ENCODE peak calls at places on chromosomes 4 and X, in five cellular contexts. J is HepG2, T is ascending aorta, U is psoas muscle, E is left ventricle myocardium inferior. W is an unnamed sample.

GRCh38 chrX:138775501-138775900 is 64.0 kb upstream of the FGF13 start:
- DNase-seq in J (peak; percentile 0), T (no peak), U (no peak), E (no peak), W (peak; percentile 4)

GRCh38 chr4:103050736-103051436 is 25.7 kb downstream of the SLC9B2 start:
- DNase-seq in J (no peak), T (no peak), U (no peak), E (no peak), W (no peak)

GRCh38 chrX:1750267-1750666 is 135.4 kb downstream of the ASMT start:
- DNase-seq in J (no peak), T (no peak), U (no peak), E (no peak), W (no peak)

GRCh38 chr4:43275779-43276178 is 383.3 kb downstream of the GRXCR1 start:
- DNase-seq in J (no peak), T (no peak), U (no peak), E (no peak), W (no peak)

GRCh38 chrX:124388562-124388961 is 42.2 kb downstream of the SH2D1A start:
- DNase-seq in J (peak; percentile 9), T (no peak), U (peak; percentile 53), E (no peak), W (peak; percentile 41)

GRCh38 chrX:46957299-46957698 is 45.1 kb downstream of the JADE3 start:
- DNase-seq in J (no peak), T (no peak), U (no peak), E (no peak), W (peak; percentile 35)

GRCh38 chr4:84681488-84682274 is 98.8 kb downstream of the CDS1 start:
- DNase-seq in J (peak; percentile 38), T (no peak), U (no peak), E (no peak), W (peak; percentile 88)

GRCh38 chrX:13545731-13546130 is 23.7 kb upstream of the EGFL6 start:
- DNase-seq in J (no peak), T (no peak), U (no peak), E (no peak), W (no peak)

GRCh38 chr4:89506866-89507494 is 199.4 kb upstream of the GPRIN3 start:
- DNase-seq in J (no peak), T (no peak), U (no peak), E (no peak), W (no peak)

GRCh38 chr4:16029329-16029728 is 54.5 kb downstream of the PROM1 start:
- DNase-seq in J (peak; percentile 37), T (no peak), U (no peak), E (no peak), W (no peak)

GRCh38 chrX:104565791-104566687 is at the start of gene IL1RAPL2:
- DNase-seq in J (peak; percentile 8), T (no peak), U (peak; percentile 48), E (no peak), W (peak; percentile 46)

GRCh38 chr4:170423137-170423536 is 333.4 kb upstream of the AADAT start:
- DNase-seq in J (no peak), T (no peak), U (no peak), E (no peak), W (no peak)

GRCh38 chr4:89469930-89470375 is 162.4 kb upstream of the GPRIN3 start:
- DNase-seq in J (no peak), T (no peak), U (no peak), E (no peak), W (peak; percentile 5)

GRCh38 chrX:97155809-97156208 is 272.1 kb downstream of the RPA4 start:
- DNase-seq in J (no peak), T (no peak), U (no peak), E (no peak), W (no peak)

GRCh38 chrX:72169008-72169728 is 12.4 kb upstream of the PIN4 start:
- DNase-seq in J (no peak), T (no peak), U (no peak), E (no peak), W (peak; percentile 56)

GRCh38 chrX:69109706-69110635 is 55.3 kb downstream of the PJA1 start:
- DNase-seq in J (no peak), T (no peak), U (no peak), E (no peak), W (no peak)

GRCh38 chr4:2417765-2418651 is at the start of gene ZFYVE28:
- DNase-seq in J (no peak), T (no peak), U (no peak), E (no peak), W (no peak)

GRCh38 chr4:39124885-39125599 is 57.3 kb upstream of the WDR19 start:
- DNase-seq in J (no peak), T (no peak), U (no peak), E (no peak), W (no peak)

GRCh38 chrX:13752646-13753045 is 18.1 kb downstream of the OFD1 start:
- DNase-seq in J (no peak), T (no peak), U (no peak), E (no peak), W (no peak)

GRCh38 chr4:88649716-88650115 is 47.9 kb downstream of the NAP1L5 start:
- DNase-seq in J (no peak), T (no peak), U (no peak), E (no peak), W (no peak)

GRCh38 chr4:105361021-105361420 is 112.8 kb downstream of the PPA2 start:
- DNase-seq in J (no peak), T (no peak), U (no peak), E (no peak), W (no peak)

GRCh38 chr4:99389606-99390005 is 37.1 kb upstream of the ADH1C start:
- DNase-seq in J (no peak), T (no peak), U (no peak), E (no peak), W (no peak)
- H3K4me3 ChIP-seq in J (no peak overlapping the region), T (no peak overlapping the region), U (no peak overlapping the region), E (no peak overlapping the region), W (no peak overlapping the region)

DNA sequence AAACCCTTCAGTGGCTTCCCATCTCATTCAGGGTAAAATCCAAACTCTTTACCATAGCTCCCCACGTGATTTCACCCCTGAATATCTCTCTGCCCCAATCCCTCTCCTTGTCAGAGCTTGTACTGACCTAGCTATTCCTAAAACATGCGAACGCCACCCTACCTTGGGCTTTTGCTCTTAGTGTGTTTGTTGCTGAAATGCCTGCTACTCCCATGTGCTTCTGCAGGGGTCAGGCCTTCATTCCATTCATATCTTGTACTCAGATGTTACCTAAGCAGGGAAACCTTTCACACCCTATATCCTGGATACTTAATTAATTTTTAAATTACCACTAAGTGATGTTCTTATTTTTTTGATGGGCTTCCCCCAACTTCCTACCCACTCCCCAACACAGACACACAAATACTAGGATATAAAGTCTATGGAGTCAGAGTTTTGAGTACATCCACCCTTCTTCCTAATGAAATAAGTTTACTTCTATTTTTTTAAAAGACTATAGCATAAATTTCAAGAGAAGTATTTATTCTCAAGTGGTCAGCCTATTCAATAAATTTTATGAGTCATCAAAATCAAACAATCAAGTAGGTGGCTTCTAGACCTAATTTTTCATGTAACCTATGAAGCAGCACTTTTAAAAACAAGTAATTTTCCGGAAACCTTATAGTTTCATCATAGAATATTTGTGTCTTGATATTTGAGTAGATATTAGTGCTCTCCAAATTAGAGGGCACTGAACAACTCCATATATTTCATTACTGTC is 189.4 kb downstream of the RAPGEF2 start:
- DNase-seq in J (no peak), T (no peak), U (no peak), E (no peak), W (no peak)
- H3K4me1 ChIP-seq in J (peaks cover 7% of the 10 kb centered on the region), T (no peaks in the 10 kb centered on the region), U (peaks cover 29% of the 10 kb centered on the region), E (peaks cover 96% of the 10 kb centered on the region), W (no peaks in the 10 kb centered on the region)

GRCh38 chr4:156746111-156746510 is 225.5 kb downstream of the PDGFC start:
- DNase-seq in J (no peak), T (no peak), U (no peak), E (no peak), W (no peak)

GRCh38 chr4:156749791-156750403 is 221.7 kb downstream of the PDGFC start:
- DNase-seq in J (no peak), T (no peak), U (no peak), E (no peak), W (no peak)

GRCh38 chr4:156754832-156755570 is 216.6 kb downstream of the PDGFC start:
- DNase-seq in J (no peak), T (no peak), U (no peak), E (no peak), W (no peak)

GRCh38 chr4:156756118-156756517 is 215.5 kb downstream of the PDGFC start:
- DNase-seq in J (no peak), T (no peak), U (no peak), E (no peak), W (no peak)

DNA sequence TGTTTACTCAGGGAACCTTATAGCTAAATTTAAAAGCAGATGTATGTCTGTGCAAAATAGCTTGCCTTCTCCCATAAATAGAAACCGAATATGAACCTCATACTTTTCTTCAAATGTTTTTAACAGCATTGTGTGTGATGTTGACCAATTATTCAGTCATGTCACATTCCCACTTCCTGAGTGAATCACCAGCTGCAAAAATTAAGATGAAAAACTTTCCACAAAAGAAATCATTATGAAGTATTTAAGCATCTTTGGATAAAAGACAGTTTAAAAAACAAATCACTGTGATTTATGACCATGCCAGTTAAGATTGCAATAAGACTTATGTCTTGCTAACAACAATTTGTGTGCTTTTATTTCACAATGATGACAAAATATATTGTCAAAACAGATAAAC is 220.1 kb downstream of the PDGFC start:
- DNase-seq in J (no peak), T (no peak), U (no peak), E (no peak), W (no peak)
- H3K27me3 ChIP-seq in J (no peaks in the 10 kb centered on the region), T (no peaks in the 10 kb centered on the region), U (no peaks in the 10 kb centered on the region), E (no peaks in the 10 kb centered on the region), W (no peaks in the 10 kb centered on the region)

DNA sequence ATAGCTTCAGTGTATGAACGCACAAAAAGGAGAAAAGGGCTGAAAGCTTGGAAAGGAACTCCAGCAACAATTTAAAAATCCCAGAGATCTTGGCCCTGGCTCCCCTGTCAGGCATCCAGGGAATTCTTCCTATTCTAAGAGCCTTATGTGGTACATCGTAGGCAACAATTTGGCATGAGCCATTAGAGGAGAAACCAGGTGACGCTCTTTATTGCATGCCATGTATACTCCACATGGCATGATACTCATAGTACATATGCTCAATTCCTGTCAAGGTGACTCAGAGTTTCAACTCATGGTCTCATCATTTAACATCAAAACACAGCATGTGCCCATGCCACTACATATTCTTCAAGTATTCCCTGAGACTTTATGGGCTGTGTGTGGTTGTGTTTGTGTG is 191.3 kb downstream of the OR13H1 start:
- DNase-seq in J (no peak), T (no peak), U (no peak), E (no peak), W (no peak)
- H3K4me3 ChIP-seq in J (no peak overlapping the region), T (peak overlapping the region; percentile 39), U (peak overlapping the region; percentile 54), E (no peak overlapping the region), W (no peak overlapping the region)

GRCh38 chr4:94462572-94462971 is 10.8 kb downstream of the PDLIM5 start:
- DNase-seq in J (no peak), T (no peak), U (no peak), E (no peak), W (no peak)

GRCh38 chr4:94461506-94461905 is 9.8 kb downstream of the PDLIM5 start:
- DNase-seq in J (no peak), T (no peak), U (no peak), E (no peak), W (peak; percentile 37)

GRCh38 chr4:94466923-94467322 is 15.2 kb downstream of the PDLIM5 start:
- DNase-seq in J (no peak), T (no peak), U (no peak), E (no peak), W (no peak)

GRCh38 chr4:94459462-94460161 is 7.9 kb downstream of the PDLIM5 start:
- DNase-seq in J (peak; percentile 55), T (no peak), U (no peak), E (no peak), W (no peak)

GRCh38 chr4:94463771-94464170 is 12.0 kb downstream of the PDLIM5 start:
- DNase-seq in J (no peak), T (no peak), U (no peak), E (no peak), W (no peak)
- H3K4me1 ChIP-seq in J (peaks cover 92% of the 10 kb centered on the region), T (peaks cover 68% of the 10 kb centered on the region), U (peaks cover 88% of the 10 kb centered on the region), E (peaks cover 100% of the 10 kb centered on the region), W (peaks cover 8% of the 10 kb centered on the region)